ENCODE peak calls at places on chromosomes 2 and 18, in six cellular contexts. One of them, this sample, is unnamed.

GRCh38 chr2:134999536-134999935 is 47.7 kb downstream of the MAP3K19 start:
- DNase-seq in kidney tubule cell: no peak
- DNase-seq in NCI-H345: no peak
- DNase-seq in GM23338: no peak
- DNase-seq in ureter: no peak
- DNase-seq in stimulated activated CD4-positive, alpha-beta T cell treated with anti-CD3 and anti-CD28 coated beads, TNF-alpha, amount 100 ng/mL, for 4 hours: no peak
- DNase-seq in this sample: no peak

GRCh38 chr2:11742317-11742701 is 4.1 kb upstream of the LPIN1 start:
- DNase-seq in kidney tubule cell: peak
- DNase-seq in GM23338: no peak
- DNase-seq in stimulated activated CD4-positive, alpha-beta T cell treated with anti-CD3 and anti-CD28 coated beads, TNF-alpha, amount 100 ng/mL, for 4 hours: no peak
- DNase-seq in NCI-H345: no peak
- DNase-seq in ureter: no peak
- DNase-seq in this sample: no peak

GRCh38 chr2:219176818-219177593 is at the start of gene CNPPD1:
- DNase-seq in ureter: peak
- DNase-seq in kidney tubule cell: peak
- DNase-seq in NCI-H345: peak
- DNase-seq in GM23338: peak
- DNase-seq in stimulated activated CD4-positive, alpha-beta T cell treated with anti-CD3 and anti-CD28 coated beads, TNF-alpha, amount 100 ng/mL, for 4 hours: peak
- DNase-seq in this sample: no peak

GRCh38 chr2:234550511-234551107 is 53.7 kb upstream of the ARL4C start:
- DNase-seq in NCI-H345: peak
- DNase-seq in stimulated activated CD4-positive, alpha-beta T cell treated with anti-CD3 and anti-CD28 coated beads, TNF-alpha, amount 100 ng/mL, for 4 hours: peak
- DNase-seq in kidney tubule cell: peak
- DNase-seq in ureter: peak
- DNase-seq in GM23338: peak
- DNase-seq in this sample: no peak

GRCh38 chr18:34936772-34937171 is 104.4 kb upstream of the MAPRE2 start:
- DNase-seq in NCI-H345: no peak
- DNase-seq in stimulated activated CD4-positive, alpha-beta T cell treated with anti-CD3 and anti-CD28 coated beads, TNF-alpha, amount 100 ng/mL, for 4 hours: no peak
- DNase-seq in ureter: no peak
- DNase-seq in kidney tubule cell: no peak
- DNase-seq in GM23338: no peak
- DNase-seq in this sample: no peak

GRCh38 chr2:135245055-135245454 is 193.0 kb downstream of the RAB3GAP1 start:
- DNase-seq in stimulated activated CD4-positive, alpha-beta T cell treated with anti-CD3 and anti-CD28 coated beads, TNF-alpha, amount 100 ng/mL, for 4 hours: no peak
- DNase-seq in ureter: no peak
- DNase-seq in kidney tubule cell: peak
- DNase-seq in NCI-H345: peak
- DNase-seq in GM23338: peak
- DNase-seq in this sample: no peak

GRCh38 chr2:223460774-223461211 is 141.4 kb downstream of the SCG2 start:
- DNase-seq in NCI-H345: peak
- DNase-seq in stimulated activated CD4-positive, alpha-beta T cell treated with anti-CD3 and anti-CD28 coated beads, TNF-alpha, amount 100 ng/mL, for 4 hours: no peak
- DNase-seq in ureter: no peak
- DNase-seq in kidney tubule cell: peak
- DNase-seq in GM23338: no peak
- DNase-seq in this sample: no peak

GRCh38 chr2:237558918-237559645 is 7.3 kb upstream of the PRLH start:
- DNase-seq in NCI-H345: peak
- DNase-seq in kidney tubule cell: peak
- DNase-seq in GM23338: no peak
- DNase-seq in ureter: peak
- DNase-seq in stimulated activated CD4-positive, alpha-beta T cell treated with anti-CD3 and anti-CD28 coated beads, TNF-alpha, amount 100 ng/mL, for 4 hours: no peak
- DNase-seq in this sample: no peak

GRCh38 chr2:162126145-162126926 is 25.7 kb downstream of the GCG start:
- DNase-seq in stimulated activated CD4-positive, alpha-beta T cell treated with anti-CD3 and anti-CD28 coated beads, TNF-alpha, amount 100 ng/mL, for 4 hours: no peak
- DNase-seq in ureter: no peak
- DNase-seq in GM23338: no peak
- DNase-seq in NCI-H345: no peak
- DNase-seq in kidney tubule cell: no peak
- DNase-seq in this sample: no peak

GRCh38 chr18:59706499-59706898 is 9.3 kb upstream of the CCBE1 start:
- DNase-seq in ureter: no peak
- DNase-seq in NCI-H345: no peak
- DNase-seq in stimulated activated CD4-positive, alpha-beta T cell treated with anti-CD3 and anti-CD28 coated beads, TNF-alpha, amount 100 ng/mL, for 4 hours: no peak
- DNase-seq in kidney tubule cell: peak
- DNase-seq in GM23338: no peak
- DNase-seq in this sample: no peak

GRCh38 chr2:30777662-30778505 is 29.4 kb downstream of the CAPN13 start:
- DNase-seq in kidney tubule cell: no peak
- DNase-seq in NCI-H345: no peak
- DNase-seq in stimulated activated CD4-positive, alpha-beta T cell treated with anti-CD3 and anti-CD28 coated beads, TNF-alpha, amount 100 ng/mL, for 4 hours: no peak
- DNase-seq in ureter: peak
- DNase-seq in GM23338: no peak
- DNase-seq in this sample: peak

GRCh38 chr2:47013383-47013782 is 97.8 kb upstream of the MCFD2 start:
- DNase-seq in stimulated activated CD4-positive, alpha-beta T cell treated with anti-CD3 and anti-CD28 coated beads, TNF-alpha, amount 100 ng/mL, for 4 hours: no peak
- DNase-seq in kidney tubule cell: no peak
- DNase-seq in ureter: no peak
- DNase-seq in GM23338: no peak
- DNase-seq in NCI-H345: no peak
- DNase-seq in this sample: no peak

GRCh38 chr2:233139875-233140585 is 79.9 kb downstream of the INPP5D start:
- DNase-seq in ureter: no peak
- DNase-seq in kidney tubule cell: no peak
- DNase-seq in NCI-H345: no peak
- DNase-seq in stimulated activated CD4-positive, alpha-beta T cell treated with anti-CD3 and anti-CD28 coated beads, TNF-alpha, amount 100 ng/mL, for 4 hours: no peak
- DNase-seq in GM23338: no peak
- DNase-seq in this sample: no peak

GRCh38 chr2:55102056-55102812 is 52.0 kb upstream of the RTN4 start:
- DNase-seq in kidney tubule cell: no peak
- DNase-seq in stimulated activated CD4-positive, alpha-beta T cell treated with anti-CD3 and anti-CD28 coated beads, TNF-alpha, amount 100 ng/mL, for 4 hours: no peak
- DNase-seq in GM23338: no peak
- DNase-seq in NCI-H345: no peak
- DNase-seq in ureter: no peak
- DNase-seq in this sample: peak

GRCh38 chr2:29446852-29447251 is 331.6 kb downstream of the CLIP4 start:
- DNase-seq in stimulated activated CD4-positive, alpha-beta T cell treated with anti-CD3 and anti-CD28 coated beads, TNF-alpha, amount 100 ng/mL, for 4 hours: no peak
- DNase-seq in kidney tubule cell: no peak
- DNase-seq in GM23338: no peak
- DNase-seq in NCI-H345: no peak
- DNase-seq in ureter: no peak
- DNase-seq in this sample: no peak

GRCh38 chr18:22844643-22845042 is 88.5 kb upstream of the RBBP8 start:
- DNase-seq in stimulated activated CD4-positive, alpha-beta T cell treated with anti-CD3 and anti-CD28 coated beads, TNF-alpha, amount 100 ng/mL, for 4 hours: no peak
- DNase-seq in ureter: no peak
- DNase-seq in NCI-H345: no peak
- DNase-seq in kidney tubule cell: no peak
- DNase-seq in GM23338: no peak
- DNase-seq in this sample: no peak

GRCh38 chr2:176729706-176730569 is 460.7 kb downstream of the MTX2 start:
- DNase-seq in GM23338: no peak
- DNase-seq in NCI-H345: peak
- DNase-seq in stimulated activated CD4-positive, alpha-beta T cell treated with anti-CD3 and anti-CD28 coated beads, TNF-alpha, amount 100 ng/mL, for 4 hours: no peak
- DNase-seq in kidney tubule cell: peak
- DNase-seq in ureter: peak
- DNase-seq in this sample: no peak

GRCh38 chr2:44168684-44169154 is at the start of gene PPM1B:
- DNase-seq in stimulated activated CD4-positive, alpha-beta T cell treated with anti-CD3 and anti-CD28 coated beads, TNF-alpha, amount 100 ng/mL, for 4 hours: peak
- DNase-seq in ureter: no peak
- DNase-seq in NCI-H345: no peak
- DNase-seq in kidney tubule cell: no peak
- DNase-seq in GM23338: no peak
- DNase-seq in this sample: no peak

GRCh38 chr18:24503182-24503581 is 42.7 kb downstream of the HRH4 start:
- DNase-seq in kidney tubule cell: no peak
- DNase-seq in GM23338: no peak
- DNase-seq in NCI-H345: peak
- DNase-seq in ureter: no peak
- DNase-seq in stimulated activated CD4-positive, alpha-beta T cell treated with anti-CD3 and anti-CD28 coated beads, TNF-alpha, amount 100 ng/mL, for 4 hours: no peak
- DNase-seq in this sample: no peak

GRCh38 chr2:163878718-163879117 is 142.9 kb upstream of the FIGN start:
- DNase-seq in NCI-H345: no peak
- DNase-seq in stimulated activated CD4-positive, alpha-beta T cell treated with anti-CD3 and anti-CD28 coated beads, TNF-alpha, amount 100 ng/mL, for 4 hours: no peak
- DNase-seq in GM23338: peak
- DNase-seq in ureter: no peak
- DNase-seq in kidney tubule cell: peak
- DNase-seq in this sample: no peak

GRCh38 chr2:218732761-218733158 is 22.1 kb downstream of the TTLL4 start:
- DNase-seq in GM23338: no peak
- DNase-seq in kidney tubule cell: peak
- DNase-seq in ureter: no peak
- DNase-seq in stimulated activated CD4-positive, alpha-beta T cell treated with anti-CD3 and anti-CD28 coated beads, TNF-alpha, amount 100 ng/mL, for 4 hours: no peak
- DNase-seq in NCI-H345: no peak
- DNase-seq in this sample: no peak

GRCh38 chr2:112033600-112033999 is 21.5 kb upstream of the TMEM87B start:
- DNase-seq in stimulated activated CD4-positive, alpha-beta T cell treated with anti-CD3 and anti-CD28 coated beads, TNF-alpha, amount 100 ng/mL, for 4 hours: no peak
- DNase-seq in kidney tubule cell: peak
- DNase-seq in GM23338: no peak
- DNase-seq in NCI-H345: no peak
- DNase-seq in ureter: no peak
- DNase-seq in this sample: no peak

This sample was measured in vagina.